ENCODE peak calls at places on chromosomes 2 and 18, in nine cellular contexts. L is right cardiac atrium; K is heart left ventricle; M is tibial artery; R is CD8-positive, alpha-beta T cell; G is heart right ventricle; Z is cardiac muscle cell; S is HepG2; A is SK-N-SH. D is an unnamed sample.

GRCh38 chr2:216370961-216371633 is 1.2 kb downstream of the MARCHF4 start:
- DNase-seq in L (no peak), Z (peak; percentile 38), R (no peak), K (no peak), S (no peak), A (peak; percentile 82), M (no peak), G (no peak), D (peak; percentile 20)

GRCh38 chr2:218710334-218710686 is 325 bp upstream of the TTLL4 start:
- DNase-seq in S (no peak), A (no peak), M (no peak), L (no peak), Z (no peak), G (no peak), K (no peak), R (no peak), D (no peak)

GRCh38 chr18:37403100-37403781 is 162.4 kb downstream of the CELF4 start:
- DNase-seq in K (peak; percentile 61), M (no peak), Z (peak; percentile 77), A (no peak), R (no peak), S (no peak), G (peak; percentile 74), L (no peak), D (no peak)

GRCh38 chr2:28395334-28396061 is 2.8 kb downstream of the FOSL2 start:
- DNase-seq in S (no peak), L (peak; percentile 60), A (no peak), K (peak; percentile 50), Z (no peak), R (no peak), M (peak; percentile 83), G (peak; percentile 45), D (peak; percentile 64)

GRCh38 chr2:205408690-205409089 is 273.6 kb upstream of the NRP2 start:
- DNase-seq in R (no peak), A (peak; percentile 12), Z (no peak), S (no peak), G (no peak), K (no peak), M (no peak), L (no peak), D (no peak)

GRCh38 chr2:73028841-73029240 is 42.7 kb downstream of the SFXN5 start:
- DNase-seq in A (no peak), M (no peak), S (no peak), Z (no peak), R (no peak), K (no peak), G (peak; percentile 12), L (peak; percentile 37), D (no peak)

GRCh38 chr2:144515694-144516416 is 4.1 kb downstream of the ZEB2 start:
- DNase-seq in G (peak; percentile 62), M (peak; percentile 77), Z (peak; percentile 61), A (peak; percentile 76), K (peak; percentile 53), S (no peak), R (peak; percentile 59), L (peak; percentile 56), D (peak; percentile 62)

GRCh38 chr2:241801611-241802420 is 7.2 kb upstream of the NEU4 start:
- DNase-seq in Z (peak; percentile 38), A (peak; percentile 42), G (no peak), S (no peak), M (peak; percentile 53), L (peak; percentile 10), K (no peak), R (no peak), D (no peak)

GRCh38 chr18:41870817-41871216 is 84.2 kb upstream of the PIK3C3 start:
- DNase-seq in G (no peak), L (no peak), Z (no peak), R (no peak), K (no peak), A (no peak), S (no peak), M (no peak), D (no peak)

GRCh38 chr2:183349046-183349445 is 224.8 kb downstream of the NUP35 start:
- DNase-seq in L (no peak), M (no peak), G (no peak), R (no peak), K (no peak), S (no peak), A (no peak), Z (no peak), D (no peak)

GRCh38 chr2:183347969-183348368 is 223.7 kb downstream of the NUP35 start:
- DNase-seq in A (no peak), K (no peak), S (no peak), M (no peak), G (no peak), L (no peak), R (no peak), Z (no peak), D (no peak)

DNA sequence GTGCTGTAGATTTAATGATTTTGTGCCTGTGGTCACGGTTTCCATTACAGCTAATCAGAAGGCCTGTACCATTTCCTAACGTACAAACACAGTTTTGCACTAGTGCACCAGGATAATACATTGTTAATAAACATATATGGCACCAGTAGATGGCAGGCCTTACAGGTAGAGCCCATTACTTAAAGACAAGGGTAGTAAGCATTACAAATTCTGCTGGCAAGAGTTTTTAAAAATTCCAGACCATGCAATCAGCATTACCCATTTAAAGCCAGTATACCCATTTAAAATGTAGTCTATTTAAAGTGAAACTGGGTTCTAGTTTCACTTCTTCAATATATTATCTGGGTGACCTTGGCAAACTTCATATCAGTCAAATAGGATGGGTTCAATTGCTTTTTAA is 224.2 kb downstream of the NUP35 start:
- DNase-seq in K (no peak), R (no peak), G (no peak), S (no peak), Z (no peak), M (no peak), L (no peak), A (no peak), D (no peak)
- H3K27me3 ChIP-seq in K (no peaks in the 10 kb centered on the region), R (no peaks in the 10 kb centered on the region), G (no peaks in the 10 kb centered on the region), S (no peaks in the 10 kb centered on the region), Z (no peaks in the 10 kb centered on the region), M (no peaks in the 10 kb centered on the region), L (no peaks in the 10 kb centered on the region), A (no peaks in the 10 kb centered on the region), D (no peaks in the 10 kb centered on the region)

GRCh38 chr2:68344031-68344430 is 21.1 kb upstream of the PLEK start:
- DNase-seq in R (no peak), S (no peak), A (no peak), K (no peak), L (no peak), M (no peak), Z (no peak), G (no peak), D (no peak)

GRCh38 chr2:68342470-68342869 is 22.6 kb upstream of the PLEK start:
- DNase-seq in Z (no peak), R (no peak), S (no peak), G (no peak), A (no peak), K (no peak), L (no peak), M (no peak), D (no peak)

GRCh38 chr2:68340631-68341329 is 21.0 kb upstream of the CNRIP1 start:
- DNase-seq in K (no peak), M (no peak), Z (no peak), L (no peak), S (no peak), G (no peak), A (no peak), R (no peak), D (no peak)

GRCh38 chr2:68341583-68341982 is 21.8 kb upstream of the CNRIP1 start:
- DNase-seq in M (no peak), Z (no peak), K (no peak), G (no peak), S (no peak), L (no peak), A (no peak), R (no peak), D (no peak)

GRCh38 chr2:68345129-68345875 is 19.8 kb upstream of the PLEK start:
- DNase-seq in L (no peak), M (no peak), A (no peak), S (no peak), R (no peak), Z (no peak), K (no peak), G (no peak), D (no peak)
- H3K4me1 ChIP-seq in L (no peaks in the 10 kb centered on the region), M (no peaks in the 10 kb centered on the region), A (no peaks in the 10 kb centered on the region), S (no peaks in the 10 kb centered on the region), R (no peaks in the 10 kb centered on the region), Z (no peaks in the 10 kb centered on the region), K (no peaks in the 10 kb centered on the region), G (no peaks in the 10 kb centered on the region), D (no peaks in the 10 kb centered on the region)

DNA sequence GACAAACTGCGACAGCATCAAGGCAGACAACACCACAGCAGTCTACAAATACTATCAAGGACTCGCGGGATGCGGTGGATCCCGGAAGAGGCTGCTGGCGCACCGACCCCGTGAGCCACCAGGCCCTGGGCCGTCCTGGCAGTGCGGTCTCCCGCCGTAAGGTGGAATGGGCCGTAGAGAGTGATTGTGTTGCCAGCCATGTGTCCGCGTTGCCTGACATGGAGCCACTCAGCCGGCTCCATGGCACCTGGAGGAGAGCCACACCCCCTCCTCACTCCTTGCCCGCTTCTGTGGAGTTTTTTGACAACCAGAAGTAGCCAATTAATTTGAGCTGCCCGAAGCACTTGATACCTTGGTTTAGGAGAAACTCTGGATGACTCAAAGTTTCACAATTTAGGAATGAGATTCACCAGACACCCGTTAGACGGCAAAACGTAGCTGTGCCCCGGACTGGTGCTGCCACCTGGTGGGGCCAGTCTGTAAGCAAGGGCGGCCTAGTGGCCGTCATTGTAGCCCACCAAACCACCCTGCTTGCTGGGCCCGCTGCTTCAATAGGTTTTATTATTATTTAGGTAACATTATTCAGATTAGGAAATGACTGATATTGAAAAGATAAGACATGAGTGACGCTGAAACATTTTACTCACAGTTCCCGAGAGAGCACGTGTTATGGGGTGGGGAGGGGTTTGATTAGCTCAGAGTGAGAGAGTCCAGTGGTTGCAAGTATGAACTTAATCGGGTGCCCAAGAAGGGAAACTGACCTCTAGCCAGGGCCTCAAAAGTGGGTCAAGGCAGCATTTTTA is 10.2 kb upstream of the IMP4 start:
- DNase-seq in M (no peak), S (peak; percentile 54), Z (peak; percentile 86), K (peak; percentile 67), L (peak; percentile 76), R (peak; percentile 66), A (peak; percentile 88), G (peak; percentile 59), D (peak; percentile 79)
- H3K27me3 ChIP-seq in M (peaks cover 9% of the 10 kb centered on the region), S (peaks cover 43% of the 10 kb centered on the region), Z (peaks cover 9% of the 10 kb centered on the region), K (no peaks in the 10 kb centered on the region), L (no peaks in the 10 kb centered on the region), R (no peaks in the 10 kb centered on the region), A (peaks cover 7% of the 10 kb centered on the region), G (peaks cover 44% of the 10 kb centered on the region), D (peaks cover 7% of the 10 kb centered on the region)

GRCh38 chr2:231356474-231356849 is 39.0 kb upstream of the B3GNT7 start:
- DNase-seq in K (no peak), A (no peak), L (no peak), G (no peak), R (no peak), M (no peak), S (no peak), Z (no peak), D (no peak)

GRCh38 chr2:231355802-231356473 is 39.6 kb upstream of the B3GNT7 start:
- DNase-seq in G (no peak), S (no peak), M (peak; percentile 60), L (no peak), K (no peak), A (peak; percentile 77), R (no peak), Z (no peak), D (no peak)

GRCh38 chr2:231359484-231359883 is 36.0 kb upstream of the B3GNT7 start:
- DNase-seq in G (no peak), L (no peak), A (no peak), S (no peak), Z (no peak), K (no peak), M (peak; percentile 41), R (no peak), D (no peak)

GRCh38 chr2:231357931-231358330 is 37.6 kb upstream of the B3GNT7 start:
- DNase-seq in G (no peak), A (peak; percentile 74), S (no peak), K (no peak), R (no peak), M (peak; percentile 34), Z (no peak), L (no peak), D (no peak)

GRCh38 chr2:231357048-231357447 is 38.5 kb upstream of the B3GNT7 start:
- DNase-seq in S (no peak), M (peak; percentile 16), A (no peak), L (no peak), Z (no peak), R (no peak), K (no peak), G (no peak), D (no peak)
- H3K4me1 ChIP-seq in S (no peaks in the 10 kb centered on the region), M (no peaks in the 10 kb centered on the region), A (no peaks in the 10 kb centered on the region), L (no peaks in the 10 kb centered on the region), Z (peaks cover 13% of the 10 kb centered on the region), R (peaks cover 4% of the 10 kb centered on the region), K (no peaks in the 10 kb centered on the region), G (no peaks in the 10 kb centered on the region), D (peaks cover 16% of the 10 kb centered on the region)

D was measured in SJSA1.